ENCODE peak calls at places on chromosomes 3 and 15, in five cellular contexts. M is H9, T is trophoblast cell, K is IMR-90, V is H1. Z is an unnamed sample.

GRCh38 chr3:12708584-12709192 is 44.8 kb upstream of the RAF1 start:
- DNase-seq in T (no peak), V (no peak), M (no peak), K (peak), Z (peak)

GRCh38 chr15:40115670-40116093 is 7.0 kb upstream of the BMF start:
- DNase-seq in V (no peak), K (no peak), T (peak), M (peak), Z (no peak)

GRCh38 chr15:89399070-89399389 is 64.4 kb upstream of the POLG start:
- DNase-seq in K (no peak), V (no peak), M (no peak), T (no peak), Z (no peak)

GRCh38 chr3:171977860-171978259 is 61.5 kb upstream of the FNDC3B start:
- DNase-seq in V (no peak), T (peak), M (no peak), K (no peak), Z (no peak)

GRCh38 chr3:108076564-108076963 is 14.3 kb downstream of the CD47 start:
- DNase-seq in M (no peak), K (no peak), V (no peak), T (no peak), Z (no peak)

GRCh38 chr3:126360046-126360713 is 3.0 kb upstream of the KLF15 start:
- DNase-seq in K (no peak), M (no peak), T (no peak), V (no peak), Z (no peak)

GRCh38 chr3:80733522-80734176 is 965.9 kb upstream of the ROBO1 start:
- DNase-seq in V (no peak), T (peak), K (peak), M (no peak), Z (peak)

GRCh38 chr15:57758556-57758955 is 52.0 kb downstream of the POLR2M start:
- DNase-seq in M (no peak), V (no peak), K (no peak), T (no peak), Z (no peak)

GRCh38 chr15:92578096-92578835 is 77.3 kb downstream of the FAM174B start:
- DNase-seq in T (no peak), V (peak), M (peak), K (no peak), Z (no peak)

GRCh38 chr3:55485208-55485791 is 1.8 kb downstream of the WNT5A start:
- DNase-seq in M (peak), T (peak), V (peak), K (peak), Z (peak)

GRCh38 chr3:73270839-73271483 is 209.5 kb downstream of the EBLN2 start:
- DNase-seq in V (no peak), T (no peak), K (no peak), M (no peak), Z (no peak)

GRCh38 chr3:141915766-141916165 is 39.3 kb downstream of the ATP1B3 start:
- DNase-seq in M (no peak), V (no peak), T (no peak), K (no peak), Z (no peak)

GRCh38 chr15:88388702-88389101 is 78.5 kb downstream of the MRPL46 start:
- DNase-seq in V (no peak), M (no peak), K (no peak), T (no peak), Z (no peak)

GRCh38 chr3:122189357-122189756 is 5.9 kb downstream of the CASR start:
- DNase-seq in V (no peak), K (no peak), T (no peak), M (no peak), Z (no peak)

GRCh38 chr3:128352326-128352725 is 114.4 kb downstream of the DNAJB8 start:
- DNase-seq in T (no peak), K (no peak), V (no peak), M (no peak), Z (no peak)

GRCh38 chr3:154779571-154779970 is 300.5 kb upstream of the MME start:
- DNase-seq in V (no peak), M (no peak), K (peak), T (no peak), Z (peak)

GRCh38 chr3:13276438-13277129 is 143.5 kb downstream of the NUP210 start:
- DNase-seq in V (no peak), M (no peak), T (no peak), K (no peak), Z (no peak)

GRCh38 chr15:51132384-51133139 is 37.9 kb upstream of the TNFAIP8L3 start:
- DNase-seq in K (peak), V (peak), M (peak), T (no peak), Z (peak)

GRCh38 chr15:63458794-63459395 is 45.5 kb upstream of the USP3 start:
- DNase-seq in K (no peak), V (no peak), T (no peak), M (no peak), Z (no peak)

GRCh38 chr15:63461230-63461629 is 43.2 kb upstream of the USP3 start:
- DNase-seq in T (no peak), V (peak), K (no peak), M (peak), Z (no peak)

GRCh38 chr15:63458021-63458420 is 46.4 kb upstream of the USP3 start:
- DNase-seq in M (no peak), V (no peak), K (no peak), T (no peak), Z (no peak)

GRCh38 chr15:63462053-63462452 is 42.3 kb upstream of the USP3 start:
- DNase-seq in T (no peak), K (peak), V (no peak), M (no peak), Z (peak)

DNA sequence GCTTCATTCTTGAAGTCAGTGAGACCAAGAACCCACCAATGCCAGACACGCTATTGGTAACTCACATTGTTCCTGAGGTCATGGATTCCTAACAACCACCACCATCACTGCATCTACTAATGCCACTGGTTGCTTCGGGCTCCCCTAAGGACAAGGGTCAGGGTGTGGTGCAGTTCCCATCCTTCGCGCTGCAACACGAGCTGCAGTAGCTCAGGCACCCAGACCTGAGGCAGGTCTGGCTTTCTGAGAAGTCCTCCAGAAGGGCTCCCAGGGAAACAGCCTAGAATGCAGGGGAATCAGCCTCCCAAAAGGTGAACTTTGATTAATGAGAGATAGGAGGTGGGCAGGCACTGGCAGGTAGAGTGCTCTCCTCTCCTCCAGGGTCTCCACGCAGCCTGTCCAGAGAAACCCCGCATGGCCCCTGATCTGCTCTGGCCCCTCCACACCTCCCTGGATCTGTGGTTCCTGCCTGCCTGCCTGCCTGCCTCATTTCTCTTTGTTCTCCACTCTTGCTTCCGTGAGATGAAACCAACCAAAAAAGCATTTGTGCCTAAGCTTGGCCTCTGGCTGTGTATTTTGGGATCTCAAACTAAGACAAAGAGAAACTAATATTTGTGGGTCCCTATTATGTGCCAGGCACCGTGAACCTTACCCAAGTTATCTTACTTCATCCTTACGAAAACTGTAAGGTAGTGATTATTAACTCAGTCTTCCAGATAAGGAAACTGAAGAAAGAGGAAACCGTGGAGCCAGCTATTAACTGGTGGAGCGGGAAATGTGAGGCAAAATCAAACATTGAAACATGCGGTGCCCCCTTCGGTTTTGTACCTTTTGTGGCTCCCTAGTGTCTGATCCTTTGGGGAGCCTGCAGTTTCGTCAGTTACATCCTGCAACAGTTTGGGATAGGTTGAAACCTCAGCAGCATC is 43.9 kb upstream of the USP3 start:
- DNase-seq in V (no peak), T (no peak), M (no peak), K (no peak), Z (no peak)
- H3K4ac ChIP-seq in V (no peak), T (no peak), M (no peak), K (no peak), Z (no peak)

DNA sequence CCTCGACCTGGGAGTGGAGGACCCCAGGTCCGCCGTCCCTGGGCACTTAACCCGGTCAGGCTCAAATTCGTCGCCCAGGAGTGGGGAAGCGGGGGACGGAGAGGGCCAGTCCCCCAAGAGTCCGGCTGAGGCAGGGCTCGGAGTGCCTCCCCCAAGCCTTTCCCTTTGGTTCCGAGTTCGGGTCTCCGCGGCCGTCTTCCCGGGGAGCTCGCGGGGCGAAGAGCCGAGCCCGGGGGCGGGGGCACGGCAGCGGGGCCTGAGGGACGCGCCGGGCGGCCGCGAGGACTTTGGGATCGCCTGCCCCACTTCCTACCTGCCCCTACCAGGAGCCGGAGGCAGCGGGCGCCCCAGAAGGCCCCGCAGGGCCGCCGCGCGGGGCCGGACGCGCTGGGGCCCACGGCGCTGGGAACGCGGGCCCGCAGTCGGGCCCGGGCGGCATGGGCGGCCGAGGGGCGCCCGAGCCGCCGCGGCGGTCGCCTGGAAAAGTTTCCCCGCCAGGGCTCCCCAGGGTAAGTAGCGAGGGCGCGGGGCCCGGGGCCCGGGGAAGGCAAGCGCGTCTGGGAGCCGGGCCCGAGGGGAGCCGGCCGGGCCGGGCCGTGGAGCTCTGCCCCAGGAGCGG is 2.8 kb downstream of the FURIN start:
- DNase-seq in K (no peak), V (peak), T (no peak), M (no peak), Z (peak)
- H2BK5ac ChIP-seq in K (peak), V (no peak), T (peak), M (no peak), Z (no peak)

GRCh38 chr3:52443268-52443610 is 1.7 kb downstream of the SEMA3G start:
- DNase-seq in M (peak), V (no peak), K (no peak), T (no peak), Z (no peak)

GRCh38 chr3:52446631-52447511 is 2.0 kb upstream of the SEMA3G start:
- DNase-seq in V (peak), T (peak), M (peak), K (peak), Z (peak)

GRCh38 chr3:52446042-52446441 is 1.1 kb upstream of the SEMA3G start:
- DNase-seq in V (no peak), T (no peak), M (peak), K (no peak), Z (no peak)

GRCh38 chr3:52443791-52444687 is 864 bp downstream of the SEMA3G start:
- DNase-seq in K (no peak), M (peak), T (no peak), V (no peak), Z (no peak)

GRCh38 chr3:52444860-52445793 is at the start of gene SEMA3G:
- DNase-seq in V (peak), T (peak), M (peak), K (peak), Z (peak)
- H3K4ac ChIP-seq in V (no peak), T (no peak), M (no peak), K (no peak), Z (no peak)

DNA sequence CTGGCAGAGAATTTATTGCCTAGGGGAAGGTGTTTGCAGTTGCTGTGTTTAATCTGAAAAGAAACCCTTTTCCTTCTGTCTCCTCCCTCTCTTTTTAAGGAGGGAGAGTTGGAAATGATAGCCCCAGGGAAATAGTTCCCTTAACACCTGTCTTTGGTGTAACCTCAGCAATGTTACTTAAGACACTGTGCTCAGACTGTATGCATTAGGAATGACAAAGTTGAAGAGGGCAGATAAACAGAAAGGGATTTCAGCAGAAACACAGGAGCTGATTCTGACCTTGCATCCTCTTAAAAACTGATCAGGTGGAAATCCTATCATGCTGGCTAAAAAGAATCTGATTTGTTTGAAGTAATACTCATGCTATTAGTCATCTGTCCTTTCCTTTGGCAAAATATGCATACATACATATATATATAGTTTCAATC is 125.5 kb downstream of the TP63 start:
- DNase-seq in T (peak), M (no peak), V (no peak), K (no peak), Z (no peak)
- H2BK5ac ChIP-seq in T (no peak), M (no peak), V (no peak), K (no peak), Z (no peak)

GRCh38 chr15:74781673-74782595 is at the start of gene CSK:
- DNase-seq in K (peak), T (peak), M (peak), V (peak), Z (peak)
- H3K4ac ChIP-seq in K (peak), T (peak), M (no peak), V (peak), Z (peak)

GRCh38 chr15:77087213-77087612 is 16.3 kb upstream of the TSPAN3 start:
- DNase-seq in V (no peak), M (no peak), K (no peak), T (no peak), Z (no peak)
- H2BK5ac ChIP-seq in V (no peak), M (no peak), K (no peak), T (no peak), Z (no peak)

GRCh38 chr15:28106294-28107110 is 7.4 kb upstream of the OCA2 start:
- DNase-seq in T (no peak), V (no peak), K (no peak), M (peak), Z (peak)

GRCh38 chr15:28103831-28104230 is 4.7 kb upstream of the OCA2 start:
- DNase-seq in M (no peak), K (no peak), V (no peak), T (no peak), Z (no peak)

GRCh38 chr15:28105793-28106192 is 6.7 kb upstream of the OCA2 start:
- DNase-seq in M (peak), K (no peak), V (no peak), T (no peak), Z (no peak)

GRCh38 chr15:28104326-28104725 is 5.2 kb upstream of the OCA2 start:
- DNase-seq in M (peak), K (no peak), T (no peak), V (no peak), Z (no peak)

GRCh38 chr15:28105224-28105791 is 6.2 kb upstream of the OCA2 start:
- DNase-seq in M (peak), K (no peak), V (no peak), T (no peak), Z (no peak)
- H3K4ac ChIP-seq in M (no peak), K (no peak), V (no peak), T (no peak), Z (no peak)

DNA sequence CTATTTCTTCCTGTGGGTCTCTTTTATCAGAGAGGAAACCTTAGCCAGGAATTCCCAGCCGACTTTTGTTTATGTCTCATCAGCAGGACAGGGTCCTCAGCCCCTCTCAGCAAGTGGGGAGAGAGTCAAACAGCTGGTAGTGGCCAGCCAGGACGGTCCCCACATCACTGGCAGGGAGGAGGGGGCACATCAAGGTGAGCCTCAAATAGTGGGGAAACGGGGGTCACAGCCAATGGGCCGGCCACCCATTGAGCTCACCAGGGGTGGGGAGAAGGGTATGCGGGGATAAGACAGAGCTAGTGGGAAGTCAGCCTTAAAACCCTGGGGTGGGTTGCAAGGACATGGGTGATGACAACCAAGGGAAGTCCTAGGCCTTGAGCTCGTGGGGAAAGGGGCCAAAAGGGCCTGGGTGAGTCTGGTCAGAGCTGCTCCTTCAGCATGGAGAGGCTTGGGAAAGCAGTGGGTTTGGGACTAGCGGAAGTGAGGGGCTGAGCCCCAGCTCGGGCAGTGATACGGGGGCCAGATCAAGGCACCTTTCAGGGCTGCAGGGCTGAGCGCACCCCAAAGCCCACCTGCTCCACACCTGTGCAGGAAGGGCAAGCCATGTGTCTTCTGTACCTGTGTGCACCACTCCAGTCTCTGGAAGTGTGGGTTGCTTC is 29.3 kb upstream of the KLF13 start:
- DNase-seq in M (no peak), T (no peak), V (peak), K (no peak), Z (no peak)
- H2BK5ac ChIP-seq in M (no peak), T (no peak), V (peak), K (no peak), Z (no peak)

Z was measured in mesenchymal stem cell.